ENCODE peak calls at places on chromosomes 16 and 17, in six cellular contexts. One of them, this sample, is unnamed.

GRCh38 chr17:39527220-39527813 is 66.0 kb downstream of the CDK12 start:
- DNase-seq in GM13976: no peak
- DNase-seq in IMR-90: no peak
- DNase-seq in left cardiac atrium: no peak
- DNase-seq in CD8-positive, alpha-beta T cell: no peak
- DNase-seq in HEK293T: peak; percentile 8
- DNase-seq in this sample: no peak

GRCh38 chr17:63495471-63495870 is 18.6 kb downstream of the ACE start:
- DNase-seq in GM13976: no peak
- DNase-seq in IMR-90: peak; percentile 41
- DNase-seq in left cardiac atrium: no peak
- DNase-seq in CD8-positive, alpha-beta T cell: no peak
- DNase-seq in HEK293T: no peak
- DNase-seq in this sample: no peak

GRCh38 chr16:56347166-56347565 is 78.2 kb downstream of the AMFR start:
- DNase-seq in GM13976: no peak
- DNase-seq in IMR-90: no peak
- DNase-seq in left cardiac atrium: peak; percentile 7
- DNase-seq in CD8-positive, alpha-beta T cell: no peak
- DNase-seq in HEK293T: no peak
- DNase-seq in this sample: no peak

GRCh38 chr17:13643196-13643595 is 41.5 kb upstream of the HS3ST3A1 start:
- DNase-seq in GM13976: no peak
- DNase-seq in IMR-90: no peak
- DNase-seq in left cardiac atrium: no peak
- DNase-seq in CD8-positive, alpha-beta T cell: no peak
- DNase-seq in HEK293T: no peak
- DNase-seq in this sample: no peak

GRCh38 chr16:86901483-86901882 is 323.1 kb downstream of the FOXL1 start:
- DNase-seq in GM13976: no peak
- DNase-seq in IMR-90: peak; percentile 72
- DNase-seq in left cardiac atrium: no peak
- DNase-seq in CD8-positive, alpha-beta T cell: no peak
- DNase-seq in HEK293T: no peak
- DNase-seq in this sample: no peak

GRCh38 chr16:87895641-87896141 is 26.4 kb upstream of the SLC7A5 start:
- DNase-seq in GM13976: peak; percentile 75
- DNase-seq in IMR-90: peak; percentile 52
- DNase-seq in left cardiac atrium: no peak
- DNase-seq in CD8-positive, alpha-beta T cell: peak; percentile 62
- DNase-seq in HEK293T: no peak
- DNase-seq in this sample: no peak

GRCh38 chr16:88685156-88686061 is 898 bp downstream of the SNAI3 start:
- DNase-seq in GM13976: no peak
- DNase-seq in IMR-90: peak; percentile 67
- DNase-seq in left cardiac atrium: no peak
- DNase-seq in CD8-positive, alpha-beta T cell: no peak
- DNase-seq in HEK293T: peak; percentile 35
- DNase-seq in this sample: no peak

GRCh38 chr17:83100853-83101391 is 21.5 kb downstream of the METRNL start:
- DNase-seq in GM13976: no peak
- DNase-seq in IMR-90: no peak
- DNase-seq in left cardiac atrium: no peak
- DNase-seq in CD8-positive, alpha-beta T cell: no peak
- DNase-seq in HEK293T: no peak
- DNase-seq in this sample: no peak

GRCh38 chr16:89842471-89843408 is 14.5 kb downstream of the SPIRE2 start:
- DNase-seq in GM13976: no peak
- DNase-seq in IMR-90: peak; percentile 71
- DNase-seq in left cardiac atrium: no peak
- DNase-seq in CD8-positive, alpha-beta T cell: no peak
- DNase-seq in HEK293T: no peak
- DNase-seq in this sample: no peak

GRCh38 chr16:72979974-72980373 is 68.0 kb downstream of the ZFHX3 start:
- DNase-seq in GM13976: no peak
- DNase-seq in IMR-90: no peak
- DNase-seq in left cardiac atrium: no peak
- DNase-seq in CD8-positive, alpha-beta T cell: no peak
- DNase-seq in HEK293T: no peak
- DNase-seq in this sample: no peak

GRCh38 chr16:72291121-72291520 is 119.2 kb upstream of the PMFBP1 start:
- DNase-seq in GM13976: no peak
- DNase-seq in IMR-90: no peak
- DNase-seq in left cardiac atrium: no peak
- DNase-seq in CD8-positive, alpha-beta T cell: no peak
- DNase-seq in HEK293T: no peak
- DNase-seq in this sample: no peak

This sample was measured in colonic mucosa.